ENCODE peak calls at places on chromosome 13, in six cellular contexts. One of them, this sample, is unnamed.

GRCh38 chr13:48066310-48066989 is 28.5 kb downstream of the MED4 start:
- DNase-seq in heart right ventricle: no peak
- DNase-seq in IMR-90: peak; percentile 16
- DNase-seq in GM23338: no peak
- DNase-seq in body of pancreas: no peak
- DNase-seq in A673: no peak
- DNase-seq in this sample: peak; percentile 26

GRCh38 chr13:84460989-84461388 is 578.7 kb upstream of the SLITRK1 start:
- DNase-seq in heart right ventricle: no peak
- DNase-seq in IMR-90: no peak
- DNase-seq in GM23338: no peak
- DNase-seq in body of pancreas: no peak
- DNase-seq in A673: no peak
- DNase-seq in this sample: no peak

GRCh38 chr13:47903836-47904235 is 97.2 kb downstream of the SUCLA2 start:
- DNase-seq in heart right ventricle: no peak
- DNase-seq in IMR-90: peak; percentile 77
- DNase-seq in GM23338: no peak
- DNase-seq in body of pancreas: no peak
- DNase-seq in A673: peak; percentile 67
- DNase-seq in this sample: no peak

GRCh38 chr13:76856141-76856571 is 30.0 kb downstream of the KCTD12 start:
- DNase-seq in heart right ventricle: no peak
- DNase-seq in IMR-90: peak; percentile 59
- DNase-seq in GM23338: no peak
- DNase-seq in body of pancreas: no peak
- DNase-seq in A673: peak; percentile 17
- DNase-seq in this sample: no peak

GRCh38 chr13:99332456-99332855 is 25.3 kb upstream of the GPR183 start:
- DNase-seq in heart right ventricle: no peak
- DNase-seq in IMR-90: no peak
- DNase-seq in GM23338: no peak
- DNase-seq in body of pancreas: no peak
- DNase-seq in A673: no peak
- DNase-seq in this sample: peak; percentile 11

GRCh38 chr13:36362251-36362650 is 16.1 kb upstream of the SPART start:
- DNase-seq in heart right ventricle: no peak
- DNase-seq in IMR-90: peak; percentile 91
- DNase-seq in GM23338: no peak
- DNase-seq in body of pancreas: no peak
- DNase-seq in A673: no peak
- DNase-seq in this sample: no peak

GRCh38 chr13:40024578-40024952 is 369.1 kb downstream of the COG6 start:
- DNase-seq in heart right ventricle: no peak
- DNase-seq in IMR-90: no peak
- DNase-seq in GM23338: no peak
- DNase-seq in body of pancreas: no peak
- DNase-seq in A673: no peak
- DNase-seq in this sample: no peak

GRCh38 chr13:76773695-76774094 is 112.5 kb downstream of the KCTD12 start:
- DNase-seq in heart right ventricle: no peak
- DNase-seq in IMR-90: no peak
- DNase-seq in GM23338: no peak
- DNase-seq in body of pancreas: no peak
- DNase-seq in A673: no peak
- DNase-seq in this sample: no peak

GRCh38 chr13:112703935-112704633 is 14.2 kb downstream of the ATP11A start:
- DNase-seq in heart right ventricle: no peak
- DNase-seq in IMR-90: no peak
- DNase-seq in GM23338: no peak
- DNase-seq in body of pancreas: no peak
- DNase-seq in A673: no peak
- DNase-seq in this sample: no peak

GRCh38 chr13:84609716-84610115 is 727.4 kb upstream of the SLITRK1 start:
- DNase-seq in heart right ventricle: no peak
- DNase-seq in IMR-90: peak; percentile 70
- DNase-seq in GM23338: no peak
- DNase-seq in body of pancreas: no peak
- DNase-seq in A673: peak; percentile 3
- DNase-seq in this sample: no peak

GRCh38 chr13:112066624-112067004 is 335 bp upstream of the SOX1 start:
- DNase-seq in heart right ventricle: peak; percentile 55
- DNase-seq in IMR-90: no peak
- DNase-seq in GM23338: peak; percentile 92
- DNase-seq in body of pancreas: no peak
- DNase-seq in A673: peak; percentile 96
- DNase-seq in this sample: no peak

GRCh38 chr13:92719868-92720267 is 506.7 kb upstream of the GPC6 start:
- DNase-seq in heart right ventricle: no peak
- DNase-seq in IMR-90: no peak
- DNase-seq in GM23338: peak; percentile 77
- DNase-seq in body of pancreas: no peak
- DNase-seq in A673: no peak
- DNase-seq in this sample: no peak

GRCh38 chr13:45433381-45433790 is 15.2 kb upstream of the SLC25A30 start:
- DNase-seq in heart right ventricle: no peak
- DNase-seq in IMR-90: no peak
- DNase-seq in GM23338: no peak
- DNase-seq in body of pancreas: no peak
- DNase-seq in A673: no peak
- DNase-seq in this sample: no peak

GRCh38 chr13:20911037-20911436 is 8.5 kb upstream of the XPO4 start:
- DNase-seq in heart right ventricle: no peak
- DNase-seq in IMR-90: no peak
- DNase-seq in GM23338: no peak
- DNase-seq in body of pancreas: no peak
- DNase-seq in A673: no peak
- DNase-seq in this sample: no peak

GRCh38 chr13:99605417-99606321 is 104.4 kb downstream of the TM9SF2 start:
- DNase-seq in heart right ventricle: peak; percentile 43
- DNase-seq in IMR-90: no peak
- DNase-seq in GM23338: peak; percentile 75
- DNase-seq in body of pancreas: peak; percentile 75
- DNase-seq in A673: no peak
- DNase-seq in this sample: peak; percentile 69

GRCh38 chr13:32504876-32505275 is 33.7 kb downstream of the N4BP2L2 start:
- DNase-seq in heart right ventricle: no peak
- DNase-seq in IMR-90: no peak
- DNase-seq in GM23338: no peak
- DNase-seq in body of pancreas: no peak
- DNase-seq in A673: no peak
- DNase-seq in this sample: no peak

GRCh38 chr13:59888408-59888807 is 275.3 kb downstream of the DIAPH3 start:
- DNase-seq in heart right ventricle: no peak
- DNase-seq in IMR-90: no peak
- DNase-seq in GM23338: no peak
- DNase-seq in body of pancreas: no peak
- DNase-seq in A673: no peak
- DNase-seq in this sample: no peak
- H3K36me3 ChIP-seq in heart right ventricle: no peaks in the 10 kb centered on the region
- H3K36me3 ChIP-seq in IMR-90: no peaks in the 10 kb centered on the region
- H3K36me3 ChIP-seq in GM23338: no peaks in the 10 kb centered on the region
- H3K36me3 ChIP-seq in body of pancreas: no peaks in the 10 kb centered on the region
- H3K36me3 ChIP-seq in A673: peaks cover 9% of the 10 kb centered on the region
- H3K36me3 ChIP-seq in this sample: peaks cover 7% of the 10 kb centered on the region

GRCh38 chr13:39020853-39021462 is 16.9 kb downstream of the PROSER1 start:
- DNase-seq in heart right ventricle: no peak
- DNase-seq in IMR-90: no peak
- DNase-seq in GM23338: no peak
- DNase-seq in body of pancreas: no peak
- DNase-seq in A673: no peak
- DNase-seq in this sample: no peak

GRCh38 chr13:39025433-39025839 is 12.5 kb downstream of the PROSER1 start:
- DNase-seq in heart right ventricle: no peak
- DNase-seq in IMR-90: no peak
- DNase-seq in GM23338: peak; percentile 23
- DNase-seq in body of pancreas: no peak
- DNase-seq in A673: no peak
- DNase-seq in this sample: no peak

GRCh38 chr13:39023316-39023715 is 14.6 kb downstream of the PROSER1 start:
- DNase-seq in heart right ventricle: no peak
- DNase-seq in IMR-90: peak; percentile 69
- DNase-seq in GM23338: peak; percentile 90
- DNase-seq in body of pancreas: no peak
- DNase-seq in A673: no peak
- DNase-seq in this sample: no peak

GRCh38 chr13:39023761-39024160 is 14.1 kb downstream of the PROSER1 start:
- DNase-seq in heart right ventricle: no peak
- DNase-seq in IMR-90: peak; percentile 54
- DNase-seq in GM23338: no peak
- DNase-seq in body of pancreas: no peak
- DNase-seq in A673: no peak
- DNase-seq in this sample: no peak
- H3K36me3 ChIP-seq in heart right ventricle: peaks cover 100% of the 10 kb centered on the region
- H3K36me3 ChIP-seq in IMR-90: peaks cover 12% of the 10 kb centered on the region
- H3K36me3 ChIP-seq in GM23338: peaks cover 43% of the 10 kb centered on the region
- H3K36me3 ChIP-seq in body of pancreas: peaks cover 29% of the 10 kb centered on the region
- H3K36me3 ChIP-seq in A673: peaks cover 51% of the 10 kb centered on the region
- H3K36me3 ChIP-seq in this sample: peaks cover 74% of the 10 kb centered on the region

DNA sequence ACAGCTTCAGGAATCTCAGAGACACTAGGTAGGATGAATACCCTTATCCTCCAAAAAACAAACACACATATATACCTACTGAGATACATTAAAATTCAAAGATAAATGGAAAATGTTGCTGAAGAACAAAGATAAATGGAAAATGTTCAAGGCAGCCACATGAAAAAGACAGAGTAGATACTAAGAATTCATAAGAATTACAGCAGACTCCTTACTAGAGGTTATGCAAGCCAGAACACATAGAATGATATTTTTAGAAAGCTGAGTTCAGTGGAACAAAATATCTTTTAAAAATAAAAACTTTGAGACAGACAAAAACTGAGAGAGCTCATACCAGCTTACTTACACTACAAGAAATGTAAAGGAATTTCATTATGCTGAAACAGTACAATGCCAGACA is 35.6 kb downstream of the UCHL3 start:
- DNase-seq in heart right ventricle: no peak
- DNase-seq in IMR-90: no peak
- DNase-seq in GM23338: no peak
- DNase-seq in body of pancreas: no peak
- DNase-seq in A673: no peak
- DNase-seq in this sample: no peak
- H3K36me3 ChIP-seq in heart right ventricle: peaks cover 25% of the 10 kb centered on the region
- H3K36me3 ChIP-seq in IMR-90: peaks cover 5% of the 10 kb centered on the region
- H3K36me3 ChIP-seq in GM23338: no peaks in the 10 kb centered on the region
- H3K36me3 ChIP-seq in body of pancreas: peaks cover 6% of the 10 kb centered on the region
- H3K36me3 ChIP-seq in A673: no peaks in the 10 kb centered on the region
- H3K36me3 ChIP-seq in this sample: peaks cover 16% of the 10 kb centered on the region

DNA sequence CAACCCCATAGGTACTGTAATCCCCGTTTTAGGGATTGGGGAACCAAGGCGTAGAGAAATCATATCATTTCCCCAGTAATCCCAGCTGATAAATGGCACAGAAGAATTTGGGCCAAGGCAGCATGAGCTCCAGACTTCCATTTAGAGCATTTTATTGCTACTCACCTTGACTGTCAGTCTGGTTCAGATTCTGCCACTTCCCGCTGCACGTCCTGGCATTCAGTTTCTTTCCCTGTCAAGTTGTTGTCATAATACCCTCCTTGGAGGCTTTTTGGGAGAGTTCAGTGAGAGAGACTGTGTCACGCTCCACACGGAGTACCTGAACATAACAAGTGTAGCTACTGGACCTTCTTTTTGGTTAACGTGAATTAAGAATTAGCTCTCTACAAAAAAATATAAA is 7.5 kb upstream of the C1QTNF9 start:
- DNase-seq in heart right ventricle: no peak
- DNase-seq in IMR-90: no peak
- DNase-seq in GM23338: no peak
- DNase-seq in body of pancreas: no peak
- DNase-seq in A673: no peak
- DNase-seq in this sample: no peak
- H3K36me3 ChIP-seq in heart right ventricle: peaks cover 75% of the 10 kb centered on the region
- H3K36me3 ChIP-seq in IMR-90: peaks cover 51% of the 10 kb centered on the region
- H3K36me3 ChIP-seq in GM23338: peaks cover 6% of the 10 kb centered on the region
- H3K36me3 ChIP-seq in body of pancreas: peaks cover 72% of the 10 kb centered on the region
- H3K36me3 ChIP-seq in A673: peaks cover 86% of the 10 kb centered on the region
- H3K36me3 ChIP-seq in this sample: peaks cover 18% of the 10 kb centered on the region

DNA sequence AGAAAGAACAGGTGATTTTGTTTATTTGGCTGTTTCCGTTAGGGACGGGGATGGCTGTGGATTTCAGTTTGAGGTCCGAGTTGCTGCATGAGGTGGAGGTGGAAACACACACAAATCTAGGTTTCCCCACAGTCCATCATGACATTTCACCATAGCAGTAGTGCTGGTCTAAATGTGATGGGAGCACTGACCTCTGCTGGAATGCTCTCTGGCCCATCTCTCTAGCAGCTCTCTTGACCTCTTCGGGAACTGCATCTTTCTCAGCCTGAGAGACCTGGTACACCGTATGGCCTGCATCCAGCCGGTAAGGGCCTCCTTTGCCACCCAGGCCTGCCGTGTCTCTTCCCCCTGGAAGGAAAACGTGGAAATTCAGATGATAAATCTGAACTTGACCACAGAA is 154.0 kb downstream of the RGCC start:
- DNase-seq in heart right ventricle: no peak
- DNase-seq in IMR-90: no peak
- DNase-seq in GM23338: peak; percentile 9
- DNase-seq in body of pancreas: no peak
- DNase-seq in A673: no peak
- DNase-seq in this sample: no peak
- H3K36me3 ChIP-seq in heart right ventricle: peaks cover 56% of the 10 kb centered on the region
- H3K36me3 ChIP-seq in IMR-90: peaks cover 2% of the 10 kb centered on the region
- H3K36me3 ChIP-seq in GM23338: peaks cover 3% of the 10 kb centered on the region
- H3K36me3 ChIP-seq in body of pancreas: no peaks in the 10 kb centered on the region
- H3K36me3 ChIP-seq in A673: no peaks in the 10 kb centered on the region
- H3K36me3 ChIP-seq in this sample: peaks cover 2% of the 10 kb centered on the region

GRCh38 chr13:49545661-49546060 is 39.7 kb downstream of the RCBTB1 start:
- DNase-seq in heart right ventricle: no peak
- DNase-seq in IMR-90: no peak
- DNase-seq in GM23338: no peak
- DNase-seq in body of pancreas: no peak
- DNase-seq in A673: no peak
- DNase-seq in this sample: no peak
- H3K36me3 ChIP-seq in heart right ventricle: peaks cover 99% of the 10 kb centered on the region
- H3K36me3 ChIP-seq in IMR-90: peaks cover 26% of the 10 kb centered on the region
- H3K36me3 ChIP-seq in GM23338: peaks cover 27% of the 10 kb centered on the region
- H3K36me3 ChIP-seq in body of pancreas: peaks cover 8% of the 10 kb centered on the region
- H3K36me3 ChIP-seq in A673: peaks cover 2% of the 10 kb centered on the region
- H3K36me3 ChIP-seq in this sample: peaks cover 30% of the 10 kb centered on the region

DNA sequence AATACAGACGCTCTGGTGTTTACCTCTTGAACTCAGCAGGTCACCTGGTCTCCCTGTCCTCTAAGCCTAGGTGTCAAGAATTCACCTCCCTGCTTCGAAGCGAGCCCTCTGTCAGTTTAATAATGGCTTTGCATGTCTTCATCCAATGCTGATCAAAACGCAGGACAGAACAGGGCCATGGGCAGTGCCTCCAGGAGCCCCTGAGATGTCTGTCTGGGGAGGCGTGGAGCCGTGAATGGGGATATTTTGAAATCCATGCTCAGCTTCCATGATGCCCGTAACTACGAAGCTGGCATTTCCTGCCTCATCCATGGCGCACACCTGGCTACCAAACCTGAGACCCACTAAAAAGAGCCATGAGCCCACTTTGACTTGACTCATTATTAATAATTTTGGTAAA is 113.7 kb downstream of the RAB20 start:
- DNase-seq in heart right ventricle: no peak
- DNase-seq in IMR-90: no peak
- DNase-seq in GM23338: no peak
- DNase-seq in body of pancreas: no peak
- DNase-seq in A673: no peak
- DNase-seq in this sample: no peak
- H3K36me3 ChIP-seq in heart right ventricle: peaks cover 98% of the 10 kb centered on the region
- H3K36me3 ChIP-seq in IMR-90: peaks cover 71% of the 10 kb centered on the region
- H3K36me3 ChIP-seq in GM23338: peaks cover 5% of the 10 kb centered on the region
- H3K36me3 ChIP-seq in body of pancreas: no peaks in the 10 kb centered on the region
- H3K36me3 ChIP-seq in A673: peaks cover 10% of the 10 kb centered on the region
- H3K36me3 ChIP-seq in this sample: peaks cover 16% of the 10 kb centered on the region

This sample was measured in SJCRH30.